ENCODE peak calls at places on chromosomes 11 and 22, in ten cellular contexts. M is GM12878, E is A549, H is ovary, Q is HCT116, X is tibial nerve, C is K562, G is H1, P is stomach, V is adrenal gland. A is an unnamed sample.
A peak's percentile ranks its signal among the peaks of the same experiment; 100 is the strongest.

GRCh38 chr11:31804439-31805036 is 6.6 kb downstream of the PAX6 start:
- DNase-seq in X (no peak), G (peak; percentile 74), P (no peak), C (no peak), M (no peak), V (no peak), E (no peak), H (no peak), Q (no peak), A (no peak)

GRCh38 chr11:3604169-3604568 is 37.6 kb downstream of the ART5 start:
- DNase-seq in H (no peak), M (no peak), X (no peak), E (no peak), G (no peak), V (no peak), C (no peak), Q (no peak), P (no peak), A (no peak)

GRCh38 chr11:28114731-28115130 is 6.5 kb downstream of the METTL15 start:
- DNase-seq in V (no peak), M (no peak), C (no peak), X (no peak), P (no peak), Q (no peak), E (no peak), H (no peak), G (no peak), A (no peak)

GRCh38 chr22:21936151-21936778 is 16.4 kb downstream of the PPM1F start:
- DNase-seq in M (no peak), G (no peak), P (no peak), V (no peak), X (no peak), Q (no peak), C (no peak), E (no peak), H (no peak), A (no peak)

GRCh38 chr11:119874660-119875238 is 145.7 kb upstream of the NECTIN1 start:
- DNase-seq in H (no peak), V (no peak), P (no peak), X (no peak), M (no peak), Q (no peak), E (no peak), G (no peak), C (no peak), A (no peak)

GRCh38 chr11:15453211-15453715 is 338.5 kb downstream of the INSC start:
- DNase-seq in C (no peak), H (no peak), P (no peak), G (no peak), Q (no peak), E (no peak), M (no peak), X (no peak), V (no peak), A (no peak)

GRCh38 chr11:1759151-1759850 is 4.4 kb downstream of the CTSD start:
- DNase-seq in E (no peak), Q (no peak), H (no peak), X (no peak), P (no peak), V (no peak), C (no peak), G (no peak), M (no peak), A (no peak)

GRCh38 chr22:44312766-44313165 is at the start of gene SHISAL1:
- DNase-seq in G (no peak), M (no peak), C (no peak), E (no peak), Q (no peak), X (no peak), V (no peak), H (no peak), P (no peak), A (no peak)

GRCh38 chr11:6606471-6607189 is 3.1 kb downstream of the ILK start:
- DNase-seq in X (peak; percentile 92), G (peak; percentile 89), M (no peak), Q (peak; percentile 65), C (peak; percentile 70), H (peak; percentile 92), V (peak; percentile 84), E (peak; percentile 93), P (peak; percentile 84), A (peak; percentile 91)

GRCh38 chr11:2903672-2904011 is 18.1 kb upstream of the CDKN1C start:
- DNase-seq in G (no peak), P (no peak), X (no peak), M (no peak), C (no peak), V (no peak), Q (no peak), H (no peak), E (no peak), A (no peak)

GRCh38 chr11:61963282-61964057 is 4.0 kb downstream of the FTH1 start:
- DNase-seq in P (no peak), M (peak; percentile 53), G (no peak), C (no peak), Q (no peak), X (no peak), H (peak; percentile 7), E (no peak), V (peak; percentile 33), A (no peak)

GRCh38 chr11:34161812-34162506 is 56.5 kb downstream of the NAT10 start:
- DNase-seq in C (peak; percentile 62), P (no peak), G (no peak), Q (no peak), M (no peak), V (peak; percentile 80), H (no peak), E (no peak), X (no peak), A (no peak)

GRCh38 chr11:2746401-2747230 is 46.8 kb upstream of the KCNQ1OT1 start:
- DNase-seq in G (no peak), H (no peak), Q (no peak), M (no peak), X (no peak), P (no peak), C (no peak), V (no peak), E (no peak), A (no peak)

GRCh38 chr22:41946360-41947180 is at the start of gene CENPM:
- DNase-seq in V (peak; percentile 92), Q (peak; percentile 92), G (peak; percentile 97), M (peak; percentile 80), H (peak; percentile 84), X (peak; percentile 75), E (peak; percentile 75), C (peak; percentile 83), P (peak; percentile 92), A (peak; percentile 90)

GRCh38 chr11:67437082-67437821 is at the start of gene PTPRCAP:
- DNase-seq in C (peak; percentile 61), H (no peak), P (peak; percentile 41), E (no peak), V (no peak), X (no peak), Q (no peak), G (no peak), M (no peak), A (no peak)
- TF ChIP-seq POLR2A in C (no peak), H (no peak), P (no peak), E (no peak), V (no peak), X (no peak), Q (no peak), G (no peak), M (peak; percentile 94), A (no peak)

GRCh38 chr11:29685361-29685760 is 331.5 kb downstream of the KCNA4 start:
- DNase-seq in P (no peak), H (no peak), V (no peak), E (no peak), M (no peak), C (no peak), Q (no peak), G (no peak), X (no peak), A (no peak)

GRCh38 chr11:29676993-29677392 is 339.8 kb downstream of the KCNA4 start:
- DNase-seq in V (no peak), E (no peak), X (no peak), P (no peak), H (no peak), C (no peak), Q (no peak), M (no peak), G (no peak), A (no peak)

GRCh38 chr11:29679996-29680395 is 336.8 kb downstream of the KCNA4 start:
- DNase-seq in E (no peak), G (no peak), X (no peak), M (peak; percentile 2), Q (no peak), C (no peak), V (no peak), P (no peak), H (no peak), A (no peak)
- H3K9me3 ChIP-seq in E (no peaks in the 10 kb centered on the region), G (no peaks in the 10 kb centered on the region), X (no peaks in the 10 kb centered on the region), M (no peaks in the 10 kb centered on the region), Q (no peaks in the 10 kb centered on the region), C (no peaks in the 10 kb centered on the region), V (no peaks in the 10 kb centered on the region), P (no peaks in the 10 kb centered on the region), H (no peaks in the 10 kb centered on the region), A (no peaks in the 10 kb centered on the region)

DNA sequence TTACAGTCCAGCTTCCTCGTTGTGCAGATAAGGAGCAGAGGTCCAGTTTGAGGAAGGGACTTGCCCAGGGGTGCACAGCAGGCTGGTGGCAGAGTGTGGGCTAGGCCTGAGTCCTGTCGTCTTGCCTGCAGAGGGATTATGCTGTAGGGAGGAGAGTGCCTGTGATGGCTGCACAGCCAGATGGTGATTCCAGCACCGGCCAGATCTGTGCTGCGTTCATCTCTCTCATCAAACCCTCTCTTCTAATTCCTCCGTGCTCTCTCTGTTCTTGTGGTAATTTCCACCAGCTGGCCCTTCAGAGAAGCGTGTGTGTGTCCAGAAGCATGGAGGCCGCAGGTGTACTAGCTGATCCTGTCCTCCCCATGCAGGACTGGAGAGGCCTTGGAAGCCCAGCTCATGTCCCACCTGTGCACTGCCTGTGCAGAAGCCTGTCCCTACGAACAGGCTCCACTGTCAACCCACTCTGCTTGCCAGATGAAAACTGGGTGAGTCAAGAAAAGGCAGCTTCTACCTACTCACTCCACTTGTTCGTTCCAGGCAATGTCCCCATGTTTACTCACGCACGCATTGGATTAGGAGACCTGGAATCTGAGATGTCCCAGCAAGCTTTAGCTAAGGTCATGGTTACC is 79.1 kb downstream of the NTM start:
- DNase-seq in H (no peak), E (no peak), C (no peak), X (no peak), V (no peak), Q (no peak), G (no peak), M (no peak), P (no peak), A (no peak)
- TF ChIP-seq POLR2A in H (no peak), E (no peak), C (no peak), X (no peak), V (no peak), Q (no peak), G (no peak), M (no peak), P (no peak), A (no peak)

DNA sequence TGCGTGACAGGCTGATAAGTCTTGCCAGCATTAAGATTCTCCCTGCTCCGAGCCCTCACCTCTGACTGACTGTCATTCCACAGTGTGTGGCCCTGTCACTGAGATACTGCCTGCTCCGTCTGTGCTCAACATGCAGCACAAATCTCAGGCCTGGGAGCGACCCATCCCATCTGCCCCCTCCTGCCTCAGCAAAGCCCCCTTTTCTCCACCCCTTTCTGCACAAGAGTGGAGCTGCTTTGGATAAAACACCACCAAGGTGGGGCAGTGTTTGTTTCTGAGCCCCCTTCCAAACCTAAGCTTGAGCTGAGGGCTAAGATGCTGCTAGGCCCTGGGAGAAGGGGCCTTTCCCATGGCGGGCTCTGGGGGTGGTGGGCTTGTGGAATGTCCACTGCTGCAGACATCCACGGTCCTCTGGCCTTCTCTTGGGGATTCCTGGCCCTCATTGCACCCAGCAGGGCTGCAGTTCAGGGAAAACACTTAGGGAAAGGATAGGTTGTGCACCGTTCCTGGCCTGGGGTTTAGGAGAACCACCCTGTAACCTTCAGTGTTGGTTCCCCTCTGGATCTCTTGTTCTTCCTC is 594.1 kb downstream of the TBC1D22A start:
- DNase-seq in G (no peak), V (no peak), H (no peak), E (no peak), P (peak; percentile 15), Q (no peak), X (no peak), C (no peak), M (no peak), A (no peak)
- H3K9me3 ChIP-seq in G (peaks cover 87% of the 10 kb centered on the region), V (no peaks in the 10 kb centered on the region), H (no peaks in the 10 kb centered on the region), E (peaks cover 2% of the 10 kb centered on the region), P (peaks cover 5% of the 10 kb centered on the region), Q (no peaks in the 10 kb centered on the region), X (no peaks in the 10 kb centered on the region), C (no peaks in the 10 kb centered on the region), M (no peaks in the 10 kb centered on the region), A (no peaks in the 10 kb centered on the region)

A was measured in body of pancreas.